ENCODE peak calls at places on chromosome 14, in five cellular contexts. G is breast epithelium, R is adrenal gland, M is Peyer's patch, B is body of pancreas. S is an unnamed sample.

GRCh38 chr14:105021656-105022275 is 883 bp upstream of the CDCA4 start:
- DNase-seq in B (peak; percentile 47), R (peak; percentile 69), M (peak; percentile 70), G (peak; percentile 30), S (no peak)

GRCh38 chr14:99329711-99330315 is 57.8 kb upstream of the BCL11B start:
- DNase-seq in R (no peak), B (no peak), M (peak; percentile 30), G (no peak), S (no peak)

GRCh38 chr14:52692248-52692962 is 3.0 kb downstream of the ERO1A start:
- DNase-seq in G (no peak), B (no peak), R (peak; percentile 66), M (peak; percentile 60), S (no peak)

GRCh38 chr14:99568567-99569560 is 35.1 kb downstream of the CCDC85C start:
- DNase-seq in B (peak; percentile 31), G (no peak), R (peak; percentile 82), M (no peak), S (no peak)

GRCh38 chr14:69553221-69553620 is 21.4 kb downstream of the CCDC177 start:
- DNase-seq in M (no peak), G (no peak), B (no peak), R (no peak), S (no peak)

GRCh38 chr14:71243697-71244096 is 336.4 kb downstream of the PCNX1 start:
- DNase-seq in M (no peak), G (no peak), R (no peak), B (no peak), S (no peak)

GRCh38 chr14:29462271-29462670 is 465.4 kb downstream of the PRKD1 start:
- DNase-seq in R (no peak), M (no peak), B (no peak), G (no peak), S (no peak)

GRCh38 chr14:58785741-58786140 is 148.0 kb downstream of the DACT1 start:
- DNase-seq in G (no peak), B (no peak), R (no peak), M (no peak), S (peak; percentile 81)

GRCh38 chr14:30450620-30451019 is 108.3 kb upstream of the G2E3 start:
- DNase-seq in R (no peak), B (no peak), G (no peak), M (no peak), S (no peak)

GRCh38 chr14:43145361-43145760 is 1361.7 kb downstream of the FSCB start:
- DNase-seq in R (no peak), B (no peak), M (no peak), G (no peak), S (no peak)

GRCh38 chr14:75650253-75651058 is 10.2 kb downstream of the ERG28 start:
- DNase-seq in R (peak; percentile 25), G (no peak), M (peak; percentile 53), B (no peak), S (no peak)

GRCh38 chr14:89755816-89756215 is 198.7 kb downstream of the EFCAB11 start:
- DNase-seq in R (no peak), B (peak; percentile 21), G (no peak), M (no peak), S (no peak)

GRCh38 chr14:69880051-69880487 is 853 bp downstream of the SMOC1 start:
- DNase-seq in R (no peak), G (no peak), B (no peak), M (no peak), S (no peak)

GRCh38 chr14:44149597-44149996 is 357.5 kb downstream of the FSCB start:
- DNase-seq in B (no peak), M (no peak), R (no peak), G (no peak), S (no peak)

GRCh38 chr14:50397461-50398196 is 948 bp upstream of the CDKL1 start:
- DNase-seq in M (peak; percentile 53), R (peak; percentile 78), G (no peak), B (peak; percentile 63), S (peak; percentile 87)

GRCh38 chr14:104094709-104095425 is 9.4 kb downstream of the ASPG start:
- DNase-seq in G (no peak), B (peak; percentile 82), R (peak; percentile 78), M (peak; percentile 85), S (no peak)

GRCh38 chr14:54498095-54498531 is 9.3 kb upstream of the GMFB start:
- DNase-seq in B (no peak), R (no peak), G (no peak), M (no peak), S (no peak)

GRCh38 chr14:102772781-102773570 is 4.3 kb upstream of the TRAF3 start:
- DNase-seq in M (peak; percentile 67), G (no peak), B (no peak), R (no peak), S (no peak)

GRCh38 chr14:96206461-96206860 is 1.8 kb downstream of the BDKRB2 start:
- DNase-seq in M (no peak), G (no peak), B (peak; percentile 71), R (no peak), S (no peak)

GRCh38 chr14:71478542-71478941 is 453.7 kb upstream of the RGS6 start:
- DNase-seq in M (no peak), R (no peak), B (no peak), G (no peak), S (no peak)

DNA sequence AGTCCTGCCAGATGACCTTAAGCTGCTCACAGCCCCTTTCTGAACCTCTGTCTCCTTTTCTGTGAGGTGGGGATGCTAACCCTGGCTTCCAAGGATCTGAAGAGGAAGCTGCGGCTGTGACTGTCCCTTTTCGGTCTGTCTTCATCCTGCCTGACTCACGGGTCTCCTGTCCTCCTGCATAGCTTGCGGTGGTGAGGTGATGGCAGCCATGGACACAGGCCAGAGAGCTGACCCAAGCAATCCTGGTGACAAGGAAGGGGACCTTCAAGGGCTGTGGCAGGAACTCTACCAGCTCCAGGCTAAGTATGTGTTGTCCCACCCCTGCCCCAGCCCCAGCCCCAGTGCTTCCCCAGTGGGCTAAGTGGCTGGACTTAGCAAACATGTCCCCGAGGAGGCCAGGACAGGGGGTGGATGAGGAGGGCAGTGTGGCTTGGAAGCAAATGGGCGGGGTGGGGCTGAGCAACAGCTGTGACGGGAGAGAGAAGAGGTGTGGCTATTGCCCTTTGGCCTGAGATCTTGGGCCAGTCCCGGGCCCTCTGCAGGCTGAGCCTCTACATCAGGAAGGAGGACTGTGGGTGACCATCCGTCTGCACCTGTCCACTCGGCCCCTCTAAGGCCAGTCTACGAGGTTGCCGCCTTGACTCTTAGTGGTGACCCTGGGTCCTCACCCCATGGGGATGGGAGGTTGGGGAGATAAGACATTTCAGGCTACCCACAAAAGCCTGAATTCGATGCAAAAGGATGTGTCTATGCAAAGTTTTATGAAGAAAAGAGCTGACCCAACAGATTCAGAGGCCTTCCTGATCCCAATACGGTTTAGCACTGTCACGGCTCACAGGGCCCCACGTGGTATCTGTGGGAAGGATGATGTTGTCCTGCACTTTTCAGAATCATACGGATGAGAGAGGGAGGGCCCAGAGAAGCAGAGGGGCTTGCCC is 1.1 kb downstream of the CCDC197 start:
- DNase-seq in M (no peak), R (no peak), B (no peak), G (no peak), S (no peak)
- H3K27ac ChIP-seq in M (no peak overlapping the region), R (no peak overlapping the region), B (no peak overlapping the region), G (no peak overlapping the region), S (no peak overlapping the region)

GRCh38 chr14:100861188-100861936 is 35.4 kb downstream of the MEG3 start:
- DNase-seq in M (no peak), B (no peak), R (no peak), G (no peak), S (no peak)

GRCh38 chr14:100861937-100862247 is 36.0 kb downstream of the MEG3 start:
- DNase-seq in R (no peak), G (no peak), M (no peak), B (no peak), S (no peak)

GRCh38 chr14:100862793-100863192 is 36.9 kb downstream of the MEG3 start:
- DNase-seq in G (no peak), M (no peak), B (no peak), R (no peak), S (no peak)

GRCh38 chr14:100860556-100861187 is 34.8 kb downstream of the MEG3 start:
- DNase-seq in M (no peak), B (no peak), R (no peak), G (no peak), S (no peak)

DNA sequence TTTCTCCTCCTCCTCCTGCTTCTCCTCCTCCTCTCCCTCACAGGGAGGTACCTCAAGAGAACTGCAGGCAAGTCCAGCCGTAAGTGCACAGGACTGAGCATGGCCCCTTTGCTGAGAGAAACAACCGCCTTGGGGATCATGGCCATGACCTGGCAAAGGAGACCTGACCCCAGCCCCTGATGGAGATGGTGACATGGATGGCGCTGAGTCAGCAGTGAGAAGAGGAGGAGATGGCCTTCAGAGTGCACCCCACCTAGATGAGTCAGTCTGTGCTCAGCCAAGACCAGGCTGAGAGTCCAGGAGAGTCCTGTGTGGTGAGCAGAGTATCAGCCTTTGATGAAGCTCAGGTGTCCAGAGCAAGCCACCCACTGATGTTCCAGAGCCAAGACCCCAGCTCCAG is 36.4 kb downstream of the MEG3 start:
- DNase-seq in M (no peak), R (peak; percentile 77), G (no peak), B (no peak), S (no peak)
- TF ChIP-seq POLR2A in M (no peak), R (no peak), G (no peak), B (no peak), S (no peak)

DNA sequence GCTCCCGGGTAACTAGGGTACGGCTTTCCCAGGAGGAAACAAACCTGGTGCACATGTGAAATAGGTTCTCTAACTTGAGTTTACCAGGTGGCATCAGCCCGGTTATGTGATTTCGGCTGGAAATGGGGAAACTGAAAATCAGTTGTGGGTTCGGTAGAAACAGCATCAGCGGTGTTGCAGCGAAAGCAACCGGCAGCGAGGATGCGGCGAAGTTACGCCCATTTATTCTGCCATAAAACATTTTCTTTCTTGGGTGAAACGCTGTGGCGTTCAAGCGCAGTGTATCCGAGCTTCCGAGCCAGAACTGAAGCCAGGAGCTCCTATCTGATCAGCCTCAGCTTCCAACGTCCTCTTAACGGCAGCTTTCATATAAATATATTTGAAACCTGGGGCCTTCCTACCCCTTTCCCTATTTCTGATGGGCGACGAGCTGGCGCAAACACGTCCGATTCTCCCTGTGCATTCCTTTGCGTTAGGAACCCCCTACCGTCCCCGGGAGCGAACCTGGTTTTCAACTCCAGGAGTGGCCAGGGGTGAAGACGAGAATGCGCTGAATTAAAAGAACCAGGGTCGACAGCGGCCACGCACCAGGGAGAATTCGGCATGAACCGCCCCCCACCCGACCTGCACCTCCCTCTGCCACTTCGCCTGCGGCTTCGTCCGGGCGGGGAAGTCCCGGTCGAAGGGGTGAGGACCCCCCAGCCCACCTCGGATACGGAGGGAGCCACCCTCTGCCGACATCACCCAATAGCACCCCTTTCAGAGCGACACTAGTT is 1.6 kb downstream of the DPF3 start:
- DNase-seq in M (peak; percentile 53), G (no peak), B (peak; percentile 12), R (no peak), S (no peak)
- H3K27ac ChIP-seq in M (no peak overlapping the region), G (no peak overlapping the region), B (no peak overlapping the region), R (no peak overlapping the region), S (no peak overlapping the region)

DNA sequence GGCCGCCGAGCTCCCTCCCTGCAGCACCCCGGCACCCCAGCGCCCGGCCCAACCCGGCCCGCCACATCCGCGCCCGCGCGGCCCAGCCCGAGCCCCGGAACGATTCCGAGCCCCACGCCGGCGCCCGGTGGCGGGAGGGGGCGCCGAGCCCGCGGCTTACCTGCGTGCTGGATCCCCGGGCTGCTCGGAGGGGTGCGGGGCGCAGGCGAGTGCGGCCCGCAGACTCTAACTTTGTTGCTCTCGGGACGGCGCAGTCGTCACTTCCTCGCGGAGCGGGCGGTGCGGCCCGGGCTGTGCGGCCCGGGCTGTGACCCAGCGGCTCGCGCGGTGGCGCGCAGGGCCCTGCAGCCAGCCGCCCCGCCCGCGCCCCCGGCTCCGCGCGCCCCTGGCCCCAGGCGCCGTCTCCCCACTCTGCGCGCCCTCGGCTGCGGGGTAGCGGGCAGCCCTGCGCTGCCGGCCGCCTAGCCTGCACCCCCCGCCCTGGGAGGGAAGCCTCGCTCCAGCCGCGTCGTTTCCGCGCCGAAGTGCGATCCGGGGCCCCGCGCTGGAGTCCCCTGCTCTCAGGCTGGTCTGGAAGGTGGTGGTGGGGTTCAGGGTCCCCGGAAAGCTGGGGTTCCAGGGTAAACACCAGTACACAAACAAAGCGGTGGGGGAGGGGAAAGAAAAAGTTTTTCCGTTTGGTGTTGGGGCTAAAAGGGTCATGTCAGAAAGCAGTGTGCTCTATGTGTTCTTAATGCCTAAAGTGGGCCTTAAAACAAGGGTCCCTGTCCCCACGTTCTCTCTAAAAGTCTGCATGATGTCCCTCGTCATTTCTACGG is 64.5 kb upstream of the PTGR2 start:
- DNase-seq in M (peak; percentile 86), B (peak; percentile 80), R (peak; percentile 73), G (peak; percentile 46), S (no peak)
- TF ChIP-seq POLR2A in M (peak; percentile 42), B (peak; percentile 64), R (peak; percentile 89), G (no peak), S (no peak)

S was measured in esophagus muscularis mucosa.